ENCODE peak calls at places on chromosome 11, in seven cellular contexts. G is A549, E is psoas muscle, A is upper lobe of right lung, X is PC-3, B is K562, J is neural progenitor cell. M is an unnamed sample.

GRCh38 chr11:27663294-27663693 is 37.0 kb downstream of the BDNF start:
- DNase-seq in J (no peak), A (no peak), B (no peak), E (no peak), X (peak; percentile 32), G (no peak), M (no peak)

GRCh38 chr11:131041331-131042040 is 125.2 kb upstream of the SNX19 start:
- DNase-seq in J (no peak), B (no peak), G (no peak), A (no peak), X (peak; percentile 95), E (no peak), M (no peak)

GRCh38 chr11:101456812-101457211 is 127.0 kb downstream of the TRPC6 start:
- DNase-seq in X (peak; percentile 66), G (no peak), A (no peak), B (no peak), E (no peak), J (no peak), M (no peak)

GRCh38 chr11:45180158-45180887 is 33.9 kb downstream of the PRDM11 start:
- DNase-seq in G (peak; percentile 76), A (peak; percentile 85), E (peak; percentile 86), B (peak; percentile 73), J (peak; percentile 81), X (peak; percentile 56), M (no peak)

GRCh38 chr11:7555067-7555699 is 41.4 kb downstream of the PPFIBP2 start:
- DNase-seq in E (peak; percentile 94), A (peak; percentile 75), B (no peak), J (no peak), X (peak; percentile 8), G (no peak), M (no peak)

GRCh38 chr11:368414-369335 is 624 bp upstream of the B4GALNT4 start:
- DNase-seq in J (peak; percentile 65), G (peak; percentile 48), E (peak; percentile 41), A (no peak), B (peak; percentile 82), X (peak; percentile 22), M (no peak)

GRCh38 chr11:126521196-126521595 is 165.7 kb downstream of the ST3GAL4 start:
- DNase-seq in B (no peak), A (peak; percentile 48), G (no peak), J (no peak), E (no peak), X (no peak), M (no peak)

GRCh38 chr11:44416776-44417175 is 106.8 kb upstream of the ALX4 start:
- DNase-seq in B (no peak), G (no peak), X (peak; percentile 12), E (no peak), A (no peak), J (no peak), M (no peak)

GRCh38 chr11:108216988-108217387 is 5.5 kb downstream of the NPAT start:
- DNase-seq in B (no peak), E (no peak), J (no peak), A (no peak), G (no peak), X (no peak), M (no peak)

GRCh38 chr11:10233581-10233980 is 60.4 kb downstream of the SBF2 start:
- DNase-seq in G (no peak), E (no peak), J (no peak), B (no peak), X (peak; percentile 57), A (no peak), M (no peak)

GRCh38 chr11:2138436-2139117 is 612 bp downstream of the IGF2 start:
- DNase-seq in J (peak; percentile 79), B (peak; percentile 34), A (no peak), X (no peak), E (peak; percentile 53), G (no peak), M (no peak)

GRCh38 chr11:68122936-68123539 is 1.9 kb upstream of the CHKA start:
- DNase-seq in A (peak; percentile 68), E (no peak), X (peak; percentile 99), J (peak; percentile 32), B (no peak), G (no peak), M (no peak)

GRCh38 chr11:68117896-68118470 is 3.2 kb downstream of the CHKA start:
- DNase-seq in X (peak; percentile 19), A (no peak), G (no peak), B (no peak), E (no peak), J (peak; percentile 64), M (no peak)

GRCh38 chr11:68120212-68121066 is 749 bp downstream of the CHKA start:
- DNase-seq in X (peak; percentile 47), B (peak; percentile 73), A (peak; percentile 89), G (no peak), J (peak; percentile 83), E (peak; percentile 75), M (no peak)

GRCh38 chr11:68118753-68119448 is 2.3 kb downstream of the CHKA start:
- DNase-seq in A (no peak), E (no peak), G (no peak), J (peak; percentile 47), X (peak; percentile 41), B (no peak), M (no peak)

DNA sequence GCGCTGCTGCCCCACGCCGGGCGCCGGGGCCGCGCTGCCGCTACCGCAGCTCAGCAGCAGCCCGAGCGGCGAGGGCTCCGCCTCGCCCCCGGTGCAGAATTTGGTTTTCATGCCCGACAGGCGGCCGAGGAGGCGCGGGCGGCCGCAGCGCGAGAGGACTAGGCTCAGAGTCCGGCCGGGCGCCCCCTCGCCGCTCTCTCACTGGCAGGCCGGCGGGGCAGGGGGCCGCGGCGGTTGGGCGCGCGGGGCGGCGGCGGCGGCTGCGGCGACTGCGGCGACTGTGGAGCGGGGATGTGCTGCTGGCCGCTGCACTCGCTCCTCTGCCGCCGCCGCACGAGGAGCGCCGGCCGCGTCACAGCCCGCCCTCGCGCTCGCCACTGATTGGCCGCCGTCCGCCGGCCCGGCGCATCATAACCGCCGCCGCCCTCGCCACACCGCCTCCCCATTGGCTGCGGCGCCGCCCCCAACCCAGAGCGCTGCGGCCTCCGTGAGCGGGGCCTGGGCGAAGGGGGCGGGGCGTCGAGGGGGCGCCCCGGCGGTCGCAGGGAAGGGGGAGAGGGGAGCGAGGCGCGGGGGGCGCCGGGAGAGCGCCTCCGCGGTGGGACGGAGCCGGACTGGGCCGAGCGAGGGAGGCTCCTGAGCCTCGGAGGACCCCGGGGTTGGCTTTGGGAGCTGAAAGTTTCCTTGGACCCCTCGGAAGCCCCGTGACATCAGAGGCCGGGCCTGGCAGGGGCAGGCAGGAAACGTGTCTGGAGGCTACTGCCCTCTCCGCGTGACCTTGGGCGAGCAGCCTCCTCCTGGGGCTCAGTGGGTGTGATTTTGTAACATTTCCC is at the start of gene CHKA:
- DNase-seq in B (peak; percentile 97), E (peak; percentile 97), J (peak; percentile 98), A (peak; percentile 98), G (peak; percentile 84), X (peak; percentile 96), M (peak; percentile 92)
- TF ChIP-seq CTCF in B (no peak), E (no peak), J (no peak), A (no peak), G (no peak), X (no peak), M (no peak)

DNA sequence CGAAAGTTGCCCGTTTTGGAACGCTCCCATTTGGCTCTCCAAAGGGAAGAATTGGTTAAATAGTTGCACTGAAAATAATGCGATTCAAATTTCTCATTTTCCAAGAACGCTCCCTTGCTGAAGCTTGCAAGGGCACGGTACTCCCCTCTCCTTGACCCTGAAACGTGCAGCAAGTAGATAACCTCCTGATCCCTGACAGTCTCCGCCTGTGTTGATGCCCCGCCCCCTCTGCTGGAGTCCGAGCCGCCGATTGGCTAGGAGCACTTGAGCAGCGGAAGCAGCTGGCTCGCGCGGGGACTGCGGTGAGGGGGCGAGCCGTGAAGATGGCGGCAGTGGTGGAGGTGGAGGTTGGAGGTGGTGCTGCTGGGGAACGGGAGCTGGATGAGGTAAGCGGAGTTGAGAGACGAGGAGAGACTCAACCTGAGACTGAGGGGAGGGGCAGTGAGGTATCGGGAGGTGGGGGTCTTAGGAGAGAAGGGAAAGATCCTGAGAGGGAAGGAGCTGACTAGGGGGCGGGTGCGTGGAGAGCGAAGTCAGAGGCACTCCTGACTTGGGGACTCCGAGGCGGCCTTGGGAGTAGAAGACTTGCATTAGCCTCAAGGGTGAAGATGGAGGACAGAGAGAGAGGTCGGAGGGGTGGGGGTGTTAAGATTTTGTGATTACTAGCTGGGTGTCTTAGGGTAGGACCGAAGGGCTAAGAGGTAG is at the start of gene RNF121:
- DNase-seq in E (peak; percentile 99), G (peak; percentile 95), J (peak; percentile 98), A (peak; percentile 99), X (peak; percentile 96), B (peak; percentile 96), M (peak; percentile 98)
- H3K4me3 ChIP-seq in E (peak within 1 kb of the TSS; percentile 82), G (peak within 1 kb of the TSS; percentile 90), J (peak within 1 kb of the TSS; percentile 81), A (peak within 1 kb of the TSS; percentile 68), X (peak within 1 kb of the TSS; percentile 76), B (peak within 1 kb of the TSS; percentile 53), M (peak within 1 kb of the TSS; percentile 77)

DNA sequence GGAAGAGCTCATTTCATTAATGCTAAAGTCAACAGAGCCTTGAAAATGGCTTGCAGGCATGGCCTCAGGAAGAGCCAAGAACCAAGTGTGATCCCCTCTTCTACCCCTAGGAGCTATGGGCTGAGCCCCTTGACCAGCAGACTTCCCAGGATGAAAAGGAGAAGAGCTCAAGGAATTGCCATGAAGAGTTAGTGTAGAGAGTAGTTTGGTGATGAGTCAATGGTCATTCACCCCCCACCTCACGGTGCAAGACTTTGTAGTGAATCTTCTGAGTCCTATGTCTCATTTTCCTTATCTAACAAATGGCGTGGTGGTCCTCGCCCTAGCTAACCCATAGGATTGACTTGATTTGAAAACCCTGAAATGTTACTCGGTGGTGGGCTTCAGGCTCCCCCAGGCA is 422.4 kb upstream of the CADM1 start:
- DNase-seq in J (no peak), B (no peak), A (no peak), E (no peak), G (no peak), X (no peak), M (no peak)
- TF ChIP-seq CTCF in J (no peak), B (no peak), A (no peak), E (no peak), G (no peak), X (no peak), M (no peak)

DNA sequence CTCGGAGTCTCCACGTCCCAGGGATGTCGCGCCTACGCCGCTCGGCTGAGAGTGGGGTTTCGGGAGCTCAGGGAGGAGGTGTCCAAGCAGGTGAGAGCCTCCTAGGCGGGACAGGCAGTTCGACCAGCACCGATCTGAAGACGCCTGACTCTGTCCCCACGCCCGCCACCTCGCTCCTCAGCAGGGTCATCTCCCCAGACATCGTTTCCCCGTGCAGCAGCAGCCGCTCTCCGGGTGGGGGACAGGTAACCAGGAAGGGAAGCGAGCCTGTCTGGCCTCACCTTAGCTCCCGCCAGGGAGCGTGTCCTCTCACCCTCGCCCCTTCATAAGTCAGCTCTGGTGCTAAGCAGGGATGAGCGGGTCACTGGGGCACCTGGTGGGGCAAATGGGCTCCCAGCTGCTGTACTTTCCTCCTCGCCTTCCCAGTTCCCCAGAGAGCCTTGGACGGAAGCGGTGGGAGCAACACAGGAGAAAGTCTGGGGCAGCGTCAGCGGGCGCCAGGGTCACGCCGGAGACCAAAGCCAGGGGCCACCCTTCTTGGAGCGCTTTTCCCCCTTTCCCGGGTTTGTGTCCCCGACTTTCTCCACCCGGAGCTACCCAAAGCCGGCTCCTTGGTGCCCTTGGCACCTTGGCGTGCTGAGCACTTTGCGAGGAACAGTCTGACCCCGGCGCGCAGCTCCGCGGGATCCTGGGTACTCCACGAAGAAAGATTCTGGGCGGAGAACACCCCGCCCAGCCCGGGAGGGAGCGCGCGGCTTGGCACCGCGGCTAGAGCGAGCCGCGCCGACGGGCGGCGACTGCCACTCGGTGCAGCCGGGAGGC is 1.6 kb downstream of the SPON1 start:
- DNase-seq in X (peak; percentile 43), G (no peak), E (no peak), A (peak; percentile 70), B (no peak), J (peak; percentile 75), M (no peak)
- H3K4me3 ChIP-seq in X (peak overlapping the region; percentile 60), G (no peak overlapping the region), E (peak overlapping the region; percentile 50), A (peak overlapping the region; percentile 51), B (no peak overlapping the region), J (peak overlapping the region; percentile 56), M (peak overlapping the region; percentile 52)

GRCh38 chr11:76918941-76919386 is 58.2 kb downstream of the ACER3 start:
- DNase-seq in J (peak; percentile 65), B (peak; percentile 30), E (no peak), X (peak; percentile 82), A (no peak), G (peak; percentile 21), M (no peak)
- TF ChIP-seq CTCF in J (peak; percentile 82), B (peak; percentile 83), E (peak; percentile 71), X (peak; percentile 94), A (peak; percentile 70), G (peak; percentile 95), M (peak; percentile 61)

M was measured in right atrium auricular region.